ENCODE peak calls at places on chromosomes 2 and 18, in eight cellular contexts. One of them, this sample, is unnamed.

GRCh38 chr2:45412754-45413379 is 198.2 kb downstream of the SRBD1 start:
- DNase-seq in BE2C: no peak
- DNase-seq in AG04450: no peak
- DNase-seq in uterus: no peak
- DNase-seq in fibroblast of the aortic adventitia: peak; percentile 53
- DNase-seq in Caco-2: no peak
- DNase-seq in lower lobe of right lung: no peak
- DNase-seq in dorsolateral prefrontal cortex: no peak
- DNase-seq in this sample: no peak

GRCh38 chr2:73043978-73044832 is 27.3 kb downstream of the SFXN5 start:
- DNase-seq in fibroblast of the aortic adventitia: no peak
- DNase-seq in dorsolateral prefrontal cortex: no peak
- DNase-seq in AG04450: no peak
- DNase-seq in BE2C: no peak
- DNase-seq in lower lobe of right lung: no peak
- DNase-seq in uterus: no peak
- DNase-seq in Caco-2: no peak
- DNase-seq in this sample: no peak

GRCh38 chr2:3172265-3172935 is 205.2 kb downstream of the EIPR1 start:
- DNase-seq in uterus: no peak
- DNase-seq in lower lobe of right lung: peak; percentile 24
- DNase-seq in AG04450: no peak
- DNase-seq in fibroblast of the aortic adventitia: no peak
- DNase-seq in BE2C: no peak
- DNase-seq in Caco-2: no peak
- DNase-seq in dorsolateral prefrontal cortex: peak; percentile 8
- DNase-seq in this sample: no peak

GRCh38 chr2:767440-767839 is 90.2 kb upstream of the TMEM18 start:
- DNase-seq in Caco-2: no peak
- DNase-seq in lower lobe of right lung: no peak
- DNase-seq in dorsolateral prefrontal cortex: no peak
- DNase-seq in fibroblast of the aortic adventitia: no peak
- DNase-seq in uterus: no peak
- DNase-seq in AG04450: no peak
- DNase-seq in BE2C: no peak
- DNase-seq in this sample: peak; percentile 18

GRCh38 chr2:72696559-72696958 is 129.3 kb downstream of the EXOC6B start:
- DNase-seq in lower lobe of right lung: no peak
- DNase-seq in fibroblast of the aortic adventitia: no peak
- DNase-seq in uterus: no peak
- DNase-seq in AG04450: no peak
- DNase-seq in dorsolateral prefrontal cortex: no peak
- DNase-seq in BE2C: no peak
- DNase-seq in Caco-2: no peak
- DNase-seq in this sample: no peak

GRCh38 chr2:8632755-8633154 is 49.1 kb upstream of the ID2 start:
- DNase-seq in BE2C: no peak
- DNase-seq in AG04450: no peak
- DNase-seq in lower lobe of right lung: peak; percentile 38
- DNase-seq in uterus: no peak
- DNase-seq in Caco-2: no peak
- DNase-seq in dorsolateral prefrontal cortex: peak; percentile 26
- DNase-seq in fibroblast of the aortic adventitia: no peak
- DNase-seq in this sample: no peak

GRCh38 chr2:9752441-9753275 is 90.6 kb upstream of the TAF1B start:
- DNase-seq in fibroblast of the aortic adventitia: peak; percentile 78
- DNase-seq in BE2C: no peak
- DNase-seq in AG04450: peak; percentile 32
- DNase-seq in uterus: no peak
- DNase-seq in Caco-2: no peak
- DNase-seq in dorsolateral prefrontal cortex: no peak
- DNase-seq in lower lobe of right lung: no peak
- DNase-seq in this sample: peak; percentile 79

GRCh38 chr2:239337877-239338484 is 62.8 kb downstream of the HDAC4 start:
- DNase-seq in Caco-2: no peak
- DNase-seq in fibroblast of the aortic adventitia: no peak
- DNase-seq in AG04450: no peak
- DNase-seq in dorsolateral prefrontal cortex: no peak
- DNase-seq in lower lobe of right lung: no peak
- DNase-seq in uterus: no peak
- DNase-seq in BE2C: no peak
- DNase-seq in this sample: no peak

GRCh38 chr18:5961097-5961827 is 65.9 kb upstream of the TMEM200C start:
- DNase-seq in AG04450: no peak
- DNase-seq in Caco-2: no peak
- DNase-seq in fibroblast of the aortic adventitia: no peak
- DNase-seq in lower lobe of right lung: no peak
- DNase-seq in BE2C: no peak
- DNase-seq in dorsolateral prefrontal cortex: no peak
- DNase-seq in uterus: no peak
- DNase-seq in this sample: no peak

GRCh38 chr2:215080545-215080944 is 57.9 kb downstream of the ABCA12 start:
- DNase-seq in dorsolateral prefrontal cortex: no peak
- DNase-seq in fibroblast of the aortic adventitia: no peak
- DNase-seq in lower lobe of right lung: no peak
- DNase-seq in Caco-2: no peak
- DNase-seq in uterus: no peak
- DNase-seq in AG04450: no peak
- DNase-seq in BE2C: no peak
- DNase-seq in this sample: no peak

GRCh38 chr18:7133181-7133580 is 15.6 kb upstream of the LAMA1 start:
- DNase-seq in AG04450: no peak
- DNase-seq in Caco-2: no peak
- DNase-seq in BE2C: no peak
- DNase-seq in uterus: no peak
- DNase-seq in fibroblast of the aortic adventitia: peak; percentile 9
- DNase-seq in dorsolateral prefrontal cortex: no peak
- DNase-seq in lower lobe of right lung: no peak
- DNase-seq in this sample: no peak

GRCh38 chr18:68519341-68519740 is 195.6 kb downstream of the TMX3 start:
- DNase-seq in uterus: no peak
- DNase-seq in BE2C: no peak
- DNase-seq in lower lobe of right lung: no peak
- DNase-seq in AG04450: no peak
- DNase-seq in dorsolateral prefrontal cortex: no peak
- DNase-seq in Caco-2: no peak
- DNase-seq in fibroblast of the aortic adventitia: no peak
- DNase-seq in this sample: no peak

DNA sequence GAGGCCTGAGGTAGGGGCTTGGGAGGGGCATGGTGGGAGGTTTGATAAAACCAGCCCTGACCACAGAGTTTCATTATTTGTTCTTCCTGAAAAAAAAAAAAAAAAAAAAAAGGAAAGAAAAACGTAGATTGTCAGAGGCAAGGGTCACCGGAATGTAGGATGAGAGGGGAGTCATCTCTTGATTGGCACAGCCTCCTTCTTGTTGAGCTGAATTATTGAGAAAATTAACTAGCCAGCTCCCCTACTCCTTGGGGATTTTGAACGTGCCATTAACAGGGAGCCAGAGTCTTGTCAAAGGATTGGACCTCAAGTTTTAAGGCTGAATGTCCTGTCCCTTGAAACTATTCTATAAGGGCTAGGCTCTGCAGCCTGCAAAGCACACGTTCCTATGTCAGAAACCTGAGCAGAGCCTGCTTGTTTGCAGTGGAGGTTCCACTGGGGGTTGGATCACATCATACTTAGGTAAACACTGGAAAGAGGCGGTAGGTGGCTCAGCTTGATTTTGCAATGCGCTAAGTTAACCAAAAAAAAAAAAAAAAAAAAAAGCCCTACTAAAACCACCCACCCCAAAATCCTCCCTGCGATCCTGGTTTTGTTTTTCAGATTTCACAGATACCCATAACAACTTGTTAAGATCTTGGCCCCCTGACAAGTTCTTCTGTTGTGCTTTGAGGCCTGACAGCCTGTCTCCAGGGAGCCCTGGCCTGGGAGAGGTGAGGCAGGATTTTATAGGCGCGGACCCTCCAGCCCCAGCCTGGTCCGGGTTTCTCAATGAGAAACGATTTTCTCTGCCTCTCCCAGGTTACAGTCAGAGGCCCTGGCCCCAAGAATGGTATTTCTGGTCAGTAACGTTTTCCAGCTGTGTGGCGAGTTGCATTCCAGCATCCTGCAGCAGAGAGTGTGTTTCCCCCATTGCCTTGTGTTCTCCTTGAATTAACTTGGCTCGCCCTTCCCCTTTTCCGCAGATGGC is 2.5 kb downstream of the INHBB start:
- DNase-seq in fibroblast of the aortic adventitia: no peak
- DNase-seq in lower lobe of right lung: no peak
- DNase-seq in Caco-2: peak; percentile 56
- DNase-seq in AG04450: no peak
- DNase-seq in BE2C: no peak
- DNase-seq in dorsolateral prefrontal cortex: no peak
- DNase-seq in uterus: no peak
- DNase-seq in this sample: no peak
- H3K4me3 ChIP-seq in fibroblast of the aortic adventitia: no peak overlapping the region
- H3K4me3 ChIP-seq in lower lobe of right lung: peak overlapping the region; percentile 54
- H3K4me3 ChIP-seq in Caco-2: peak overlapping the region; percentile 59
- H3K4me3 ChIP-seq in AG04450: no peak overlapping the region
- H3K4me3 ChIP-seq in BE2C: no peak overlapping the region
- H3K4me3 ChIP-seq in dorsolateral prefrontal cortex: peak overlapping the region; percentile 59
- H3K4me3 ChIP-seq in uterus: no peak overlapping the region
- H3K4me3 ChIP-seq in this sample: no peak overlapping the region

GRCh38 chr2:120885749-120886148 is 150.1 kb downstream of the GLI2 start:
- DNase-seq in BE2C: no peak
- DNase-seq in Caco-2: no peak
- DNase-seq in dorsolateral prefrontal cortex: no peak
- DNase-seq in fibroblast of the aortic adventitia: no peak
- DNase-seq in uterus: no peak
- DNase-seq in lower lobe of right lung: no peak
- DNase-seq in AG04450: no peak
- DNase-seq in this sample: no peak

GRCh38 chr2:120884406-120885290 is 149.0 kb downstream of the GLI2 start:
- DNase-seq in dorsolateral prefrontal cortex: no peak
- DNase-seq in Caco-2: no peak
- DNase-seq in AG04450: no peak
- DNase-seq in lower lobe of right lung: peak; percentile 14
- DNase-seq in BE2C: no peak
- DNase-seq in fibroblast of the aortic adventitia: no peak
- DNase-seq in uterus: no peak
- DNase-seq in this sample: no peak

GRCh38 chr2:120883607-120884405 is 148.1 kb downstream of the GLI2 start:
- DNase-seq in fibroblast of the aortic adventitia: no peak
- DNase-seq in BE2C: no peak
- DNase-seq in AG04450: no peak
- DNase-seq in lower lobe of right lung: peak; percentile 27
- DNase-seq in dorsolateral prefrontal cortex: no peak
- DNase-seq in Caco-2: no peak
- DNase-seq in uterus: no peak
- DNase-seq in this sample: no peak

GRCh38 chr2:120886534-120886961 is 150.9 kb downstream of the GLI2 start:
- DNase-seq in dorsolateral prefrontal cortex: no peak
- DNase-seq in uterus: no peak
- DNase-seq in fibroblast of the aortic adventitia: no peak
- DNase-seq in AG04450: no peak
- DNase-seq in BE2C: no peak
- DNase-seq in lower lobe of right lung: peak; percentile 38
- DNase-seq in Caco-2: no peak
- DNase-seq in this sample: no peak

DNA sequence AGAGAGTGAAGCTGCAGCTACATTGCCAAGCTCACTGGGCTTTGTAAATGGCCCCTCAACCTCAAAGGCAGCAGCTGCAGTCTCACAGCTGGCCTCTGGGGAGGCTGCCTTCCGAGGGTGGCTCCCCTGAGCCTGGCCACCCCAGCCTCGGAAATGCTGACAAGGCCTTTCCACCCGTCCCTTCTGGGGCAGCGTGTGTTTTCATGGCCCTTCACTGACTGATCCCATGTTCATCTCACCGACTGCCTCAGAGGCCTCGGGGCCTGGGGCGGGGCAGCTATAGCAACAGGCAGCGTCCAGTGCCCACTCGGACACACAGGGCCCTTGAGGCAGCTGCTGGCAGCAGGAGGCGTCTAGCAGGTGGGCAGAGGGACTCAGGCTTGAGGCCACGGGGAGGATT is 149.6 kb downstream of the GLI2 start:
- DNase-seq in dorsolateral prefrontal cortex: no peak
- DNase-seq in BE2C: no peak
- DNase-seq in AG04450: no peak
- DNase-seq in lower lobe of right lung: peak; percentile 29
- DNase-seq in uterus: no peak
- DNase-seq in fibroblast of the aortic adventitia: no peak
- DNase-seq in Caco-2: no peak
- DNase-seq in this sample: no peak
- TF ChIP-seq CTCF in dorsolateral prefrontal cortex: no peak
- TF ChIP-seq CTCF in BE2C: no peak
- TF ChIP-seq CTCF in AG04450: no peak
- TF ChIP-seq CTCF in lower lobe of right lung: no peak
- TF ChIP-seq CTCF in uterus: no peak
- TF ChIP-seq CTCF in fibroblast of the aortic adventitia: no peak
- TF ChIP-seq CTCF in Caco-2: no peak
- TF ChIP-seq CTCF in this sample: no peak

DNA sequence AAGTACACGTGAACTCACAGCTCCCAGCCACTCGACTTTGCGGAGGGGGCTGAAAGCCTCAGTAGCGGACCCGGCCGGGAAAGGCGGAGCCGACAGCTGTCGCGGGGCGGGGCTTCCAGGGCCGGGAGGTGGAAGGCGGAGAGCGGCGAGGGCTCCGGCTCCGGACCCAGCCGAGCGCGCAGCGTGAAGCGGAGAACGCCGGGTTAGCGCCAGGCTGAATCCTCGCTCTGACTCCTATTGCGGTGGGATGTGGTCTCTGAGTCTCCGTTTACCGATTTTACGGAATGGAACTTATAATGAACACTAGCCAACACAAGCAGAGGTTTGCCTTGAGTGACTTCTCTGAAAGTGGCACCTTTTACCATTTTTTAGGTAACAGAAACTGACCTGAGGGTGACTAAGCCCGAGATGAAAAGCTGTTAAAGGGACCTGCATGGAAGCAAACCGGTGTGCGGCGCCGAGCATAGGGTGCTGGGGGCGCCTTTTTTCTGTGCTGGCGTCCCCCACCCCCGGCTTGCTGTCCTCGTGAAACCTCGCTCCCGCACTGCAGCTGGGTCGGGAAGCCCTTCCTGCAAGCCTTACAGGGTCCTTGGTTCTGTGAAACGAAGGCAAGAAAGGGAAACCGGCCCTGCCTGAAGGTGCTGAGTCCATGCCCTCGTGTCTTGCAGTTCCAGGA is 72.9 kb downstream of the EN1 start:
- DNase-seq in uterus: peak; percentile 49
- DNase-seq in BE2C: peak; percentile 23
- DNase-seq in AG04450: peak; percentile 0
- DNase-seq in fibroblast of the aortic adventitia: peak; percentile 43
- DNase-seq in Caco-2: peak; percentile 56
- DNase-seq in lower lobe of right lung: peak; percentile 50
- DNase-seq in dorsolateral prefrontal cortex: no peak
- DNase-seq in this sample: peak; percentile 7
- H3K4me3 ChIP-seq in uterus: peak overlapping the region; percentile 13
- H3K4me3 ChIP-seq in BE2C: peak overlapping the region; percentile 4
- H3K4me3 ChIP-seq in AG04450: peak overlapping the region; percentile 54
- H3K4me3 ChIP-seq in fibroblast of the aortic adventitia: peak overlapping the region; percentile 64
- H3K4me3 ChIP-seq in Caco-2: peak overlapping the region; percentile 27
- H3K4me3 ChIP-seq in lower lobe of right lung: peak overlapping the region; percentile 46
- H3K4me3 ChIP-seq in dorsolateral prefrontal cortex: peak overlapping the region; percentile 58
- H3K4me3 ChIP-seq in this sample: no peak overlapping the region

DNA sequence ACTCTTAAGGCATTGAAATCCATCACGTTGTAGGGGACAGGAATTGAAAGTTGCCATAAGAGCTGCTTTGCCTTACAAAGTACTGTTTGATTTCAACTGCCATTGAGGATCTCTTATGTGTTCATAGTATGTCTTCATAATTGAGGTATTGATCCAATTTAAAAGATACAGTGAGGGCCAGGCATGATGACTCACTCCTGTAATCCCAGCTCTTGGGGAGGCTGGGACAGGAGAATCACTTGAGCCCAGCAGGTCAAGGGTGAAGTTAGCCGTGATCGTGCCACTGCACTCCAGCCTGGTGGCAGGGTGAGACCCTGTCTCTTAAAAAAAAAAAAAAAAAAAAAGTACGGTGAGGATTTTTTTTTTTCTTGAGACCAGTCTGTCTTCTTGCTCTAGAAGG is 91.7 kb upstream of the EML6 start:
- DNase-seq in lower lobe of right lung: no peak
- DNase-seq in dorsolateral prefrontal cortex: no peak
- DNase-seq in Caco-2: no peak
- DNase-seq in fibroblast of the aortic adventitia: no peak
- DNase-seq in uterus: no peak
- DNase-seq in AG04450: no peak
- DNase-seq in BE2C: no peak
- DNase-seq in this sample: no peak
- TF ChIP-seq CTCF in lower lobe of right lung: no peak
- TF ChIP-seq CTCF in dorsolateral prefrontal cortex: no peak
- TF ChIP-seq CTCF in Caco-2: no peak
- TF ChIP-seq CTCF in fibroblast of the aortic adventitia: no peak
- TF ChIP-seq CTCF in uterus: no peak
- TF ChIP-seq CTCF in AG04450: no peak
- TF ChIP-seq CTCF in BE2C: no peak
- TF ChIP-seq CTCF in this sample: no peak